ENCODE peak calls at places on chromosomes 12 and 14, in five cellular contexts. One of them, this sample, is unnamed.

GRCh38 chr14:61388173-61388975 is 67.0 kb downstream of the PRKCH start:
- DNase-seq in neuronal stem cell: no peak
- DNase-seq in H1: no peak
- DNase-seq in trophoblast cell: peak; percentile 93
- DNase-seq in mesenchymal stem cell: peak; percentile 15
- DNase-seq in this sample: no peak

GRCh38 chr14:43503508-43503907 is 1003.6 kb downstream of the FSCB start:
- DNase-seq in neuronal stem cell: no peak
- DNase-seq in H1: no peak
- DNase-seq in trophoblast cell: no peak
- DNase-seq in mesenchymal stem cell: peak; percentile 7
- DNase-seq in this sample: no peak

GRCh38 chr12:84889818-84890217 is 22.8 kb downstream of the SLC6A15 start:
- DNase-seq in neuronal stem cell: no peak
- DNase-seq in H1: no peak
- DNase-seq in trophoblast cell: no peak
- DNase-seq in mesenchymal stem cell: no peak
- DNase-seq in this sample: no peak

GRCh38 chr14:54665938-54666337 is 99.0 kb downstream of the SAMD4A start:
- DNase-seq in neuronal stem cell: no peak
- DNase-seq in H1: no peak
- DNase-seq in trophoblast cell: no peak
- DNase-seq in mesenchymal stem cell: no peak
- DNase-seq in this sample: no peak

GRCh38 chr12:90672081-90672480 is 282.9 kb downstream of the CCER1 start:
- DNase-seq in neuronal stem cell: no peak
- DNase-seq in H1: no peak
- DNase-seq in trophoblast cell: no peak
- DNase-seq in mesenchymal stem cell: no peak
- DNase-seq in this sample: no peak

GRCh38 chr12:66118240-66118891 is 12.2 kb downstream of the LLPH start:
- DNase-seq in neuronal stem cell: no peak
- DNase-seq in H1: no peak
- DNase-seq in trophoblast cell: no peak
- DNase-seq in mesenchymal stem cell: no peak
- DNase-seq in this sample: no peak

GRCh38 chr12:30796891-30797371 is 42.2 kb upstream of the CAPRIN2 start:
- DNase-seq in neuronal stem cell: no peak
- DNase-seq in H1: peak; percentile 66
- DNase-seq in trophoblast cell: no peak
- DNase-seq in mesenchymal stem cell: peak; percentile 50
- DNase-seq in this sample: peak; percentile 66

GRCh38 chr12:74889563-74890236 is 319.9 kb downstream of the KCNC2 start:
- DNase-seq in neuronal stem cell: no peak
- DNase-seq in H1: no peak
- DNase-seq in trophoblast cell: no peak
- DNase-seq in mesenchymal stem cell: peak; percentile 60
- DNase-seq in this sample: no peak

GRCh38 chr12:109981311-109981710 is 14.9 kb downstream of the GIT2 start:
- DNase-seq in neuronal stem cell: no peak
- DNase-seq in H1: no peak
- DNase-seq in trophoblast cell: no peak
- DNase-seq in mesenchymal stem cell: no peak
- DNase-seq in this sample: no peak

DNA sequence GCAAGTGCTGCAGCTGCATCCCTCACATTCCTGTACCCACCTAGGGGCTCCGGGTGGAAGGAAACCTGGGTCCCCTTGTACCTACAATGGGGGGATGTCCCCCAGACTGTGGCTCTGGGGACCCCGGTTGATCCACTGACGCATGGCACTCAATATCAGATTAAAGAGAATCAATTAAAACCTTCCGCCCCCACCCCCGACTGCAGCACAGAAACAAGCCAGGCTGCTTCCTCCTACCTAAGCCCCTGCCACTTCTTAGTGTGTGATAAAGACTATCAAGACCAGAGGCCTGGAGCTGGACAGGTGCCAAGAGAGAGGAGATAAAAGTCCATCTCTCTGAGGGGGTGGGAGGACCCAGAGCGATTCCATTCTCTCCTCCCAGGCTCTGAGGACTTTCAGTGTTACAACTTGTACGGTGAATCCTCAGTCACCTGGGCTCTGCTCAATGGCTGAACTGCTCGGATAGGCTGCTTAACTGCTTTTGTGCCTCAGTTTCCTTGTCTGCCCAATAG is 28.2 kb upstream of the RPLP0 start:
- DNase-seq in neuronal stem cell: no peak
- DNase-seq in H1: no peak
- DNase-seq in trophoblast cell: peak; percentile 95
- DNase-seq in mesenchymal stem cell: peak; percentile 40
- DNase-seq in this sample: no peak
- H3K4me1 ChIP-seq in neuronal stem cell: peaks cover 64% of the 10 kb centered on the region
- H3K4me1 ChIP-seq in H1: peaks cover 75% of the 10 kb centered on the region
- H3K4me1 ChIP-seq in trophoblast cell: peaks cover 66% of the 10 kb centered on the region
- H3K4me1 ChIP-seq in mesenchymal stem cell: peaks cover 79% of the 10 kb centered on the region
- H3K4me1 ChIP-seq in this sample: peaks cover 32% of the 10 kb centered on the region

DNA sequence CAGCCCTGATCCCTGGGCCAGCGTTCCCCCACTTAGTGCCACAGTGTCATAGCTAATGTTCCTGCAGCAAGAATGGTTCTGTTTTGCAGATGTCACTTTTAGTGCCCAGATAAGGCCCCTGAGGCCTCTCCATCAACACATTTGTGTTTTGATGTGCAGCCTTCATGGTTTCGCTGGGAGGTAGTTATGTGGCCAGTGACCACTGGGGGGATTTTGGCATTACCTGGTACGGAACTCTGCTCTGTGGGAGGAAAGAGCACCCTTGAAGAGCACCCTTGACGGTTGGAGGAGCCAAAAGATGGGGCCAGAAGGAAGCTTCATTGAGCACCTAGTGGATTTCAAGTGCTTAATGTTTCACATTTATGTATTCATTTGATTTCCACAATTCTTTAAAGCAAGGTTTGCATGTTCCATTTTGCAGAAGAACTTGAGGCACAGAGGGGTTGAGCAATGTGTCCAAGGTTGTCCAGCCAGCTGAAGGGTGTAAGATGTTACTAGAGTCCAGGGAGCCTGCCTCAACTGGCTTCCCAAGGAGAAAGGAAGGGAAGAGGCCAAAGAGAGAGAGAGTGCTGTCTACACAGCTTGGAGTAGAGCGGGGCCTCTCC is 13.0 kb downstream of the SERPINA11 start:
- DNase-seq in neuronal stem cell: no peak
- DNase-seq in H1: no peak
- DNase-seq in trophoblast cell: no peak
- DNase-seq in mesenchymal stem cell: no peak
- DNase-seq in this sample: no peak
- H2BK12ac ChIP-seq in neuronal stem cell: no peak overlapping the region
- H2BK12ac ChIP-seq in H1: no peak overlapping the region
- H2BK12ac ChIP-seq in trophoblast cell: no peak overlapping the region
- H2BK12ac ChIP-seq in mesenchymal stem cell: no peak overlapping the region
- H2BK12ac ChIP-seq in this sample: no peak overlapping the region

DNA sequence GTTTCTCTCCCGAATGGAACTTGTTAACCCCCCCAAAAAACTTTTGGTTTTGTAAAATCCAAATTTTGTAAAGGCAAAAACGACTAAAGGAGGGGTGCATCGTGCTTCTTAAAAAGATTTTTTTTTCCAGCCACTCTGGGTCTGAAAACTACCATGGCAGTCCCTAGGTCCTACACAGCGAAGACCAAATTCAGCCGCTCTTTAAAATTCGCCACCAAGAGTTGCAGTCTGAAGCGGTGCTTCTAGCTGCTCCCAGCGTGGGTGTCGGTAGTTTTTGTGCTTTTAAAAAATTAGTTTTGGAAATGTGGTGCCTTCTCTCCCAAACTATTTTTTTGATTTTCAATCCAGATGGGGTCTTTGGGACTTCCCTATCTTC is 890 bp upstream of the GSC start:
- DNase-seq in neuronal stem cell: no peak
- DNase-seq in H1: no peak
- DNase-seq in trophoblast cell: no peak
- DNase-seq in mesenchymal stem cell: no peak
- DNase-seq in this sample: no peak
- H3K4ac ChIP-seq in neuronal stem cell: no peak overlapping the region
- H3K4ac ChIP-seq in H1: no peak overlapping the region
- H3K4ac ChIP-seq in trophoblast cell: no peak overlapping the region
- H3K4ac ChIP-seq in mesenchymal stem cell: no peak overlapping the region
- H3K4ac ChIP-seq in this sample: no peak overlapping the region

DNA sequence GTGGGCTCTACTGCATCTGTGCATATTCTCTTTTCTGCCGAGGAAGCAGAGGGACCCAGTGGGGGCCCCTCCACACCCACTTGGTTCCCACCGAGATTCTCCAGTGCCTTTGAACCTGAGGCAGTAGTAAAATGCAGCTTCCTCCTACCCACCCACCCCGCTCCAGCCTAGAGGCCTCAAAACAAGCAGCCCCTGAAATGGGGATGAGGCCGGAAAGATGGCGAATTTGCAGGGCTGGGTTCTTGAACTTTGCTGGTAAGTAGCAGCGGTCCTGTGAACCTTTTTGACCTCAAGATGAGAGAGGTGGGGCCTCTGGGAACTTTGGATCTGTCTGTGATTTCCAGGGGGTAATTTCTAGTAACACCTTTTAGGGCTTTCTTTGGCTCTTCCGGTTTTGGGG is 15.4 kb downstream of the PLEKHG3 start:
- DNase-seq in neuronal stem cell: no peak
- DNase-seq in H1: no peak
- DNase-seq in trophoblast cell: no peak
- DNase-seq in mesenchymal stem cell: peak; percentile 1
- DNase-seq in this sample: no peak
- H3K4me1 ChIP-seq in neuronal stem cell: peaks cover 10% of the 10 kb centered on the region
- H3K4me1 ChIP-seq in H1: peaks cover 77% of the 10 kb centered on the region
- H3K4me1 ChIP-seq in trophoblast cell: peaks cover 78% of the 10 kb centered on the region
- H3K4me1 ChIP-seq in mesenchymal stem cell: peaks cover 73% of the 10 kb centered on the region
- H3K4me1 ChIP-seq in this sample: peaks cover 28% of the 10 kb centered on the region

DNA sequence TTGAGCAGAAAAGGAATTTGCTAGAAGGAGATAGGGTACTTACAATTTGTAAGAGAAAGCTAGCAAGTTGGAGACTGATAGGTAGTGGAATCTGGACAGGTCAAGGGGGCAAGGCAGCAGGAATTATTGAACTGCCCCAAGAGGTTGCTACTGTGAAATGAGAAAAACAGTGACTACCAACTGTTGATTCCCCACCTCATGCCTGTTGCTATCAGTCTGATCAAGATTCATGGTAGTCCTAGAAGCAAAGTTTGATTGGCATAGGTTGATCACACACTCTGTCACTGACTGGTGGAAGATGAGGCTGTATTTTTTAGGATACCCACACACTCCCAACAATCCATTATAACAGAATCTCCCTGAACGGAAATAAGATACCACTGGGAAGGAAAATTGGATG is 89.4 kb upstream of the IGF1 start:
- DNase-seq in neuronal stem cell: no peak
- DNase-seq in H1: no peak
- DNase-seq in trophoblast cell: no peak
- DNase-seq in mesenchymal stem cell: no peak
- DNase-seq in this sample: no peak
- H2BK12ac ChIP-seq in neuronal stem cell: no peak overlapping the region
- H2BK12ac ChIP-seq in H1: no peak overlapping the region
- H2BK12ac ChIP-seq in trophoblast cell: peak overlapping the region; percentile 79
- H2BK12ac ChIP-seq in mesenchymal stem cell: no peak overlapping the region
- H2BK12ac ChIP-seq in this sample: no peak overlapping the region

GRCh38 chr14:68938515-68939423 is 40.3 kb downstream of the ACTN1 start:
- DNase-seq in neuronal stem cell: no peak
- DNase-seq in H1: no peak
- DNase-seq in trophoblast cell: no peak
- DNase-seq in mesenchymal stem cell: peak; percentile 55
- DNase-seq in this sample: no peak

GRCh38 chr14:68937790-68938514 is 41.1 kb downstream of the ACTN1 start:
- DNase-seq in neuronal stem cell: no peak
- DNase-seq in H1: no peak
- DNase-seq in trophoblast cell: no peak
- DNase-seq in mesenchymal stem cell: no peak
- DNase-seq in this sample: peak; percentile 74

GRCh38 chr14:68939893-68940613 is 39.0 kb downstream of the ACTN1 start:
- DNase-seq in neuronal stem cell: no peak
- DNase-seq in H1: no peak
- DNase-seq in trophoblast cell: peak; percentile 90
- DNase-seq in mesenchymal stem cell: peak; percentile 98
- DNase-seq in this sample: no peak

GRCh38 chr14:68940614-68941185 is 38.4 kb downstream of the ACTN1 start:
- DNase-seq in neuronal stem cell: no peak
- DNase-seq in H1: no peak
- DNase-seq in trophoblast cell: no peak
- DNase-seq in mesenchymal stem cell: peak; percentile 56
- DNase-seq in this sample: no peak

DNA sequence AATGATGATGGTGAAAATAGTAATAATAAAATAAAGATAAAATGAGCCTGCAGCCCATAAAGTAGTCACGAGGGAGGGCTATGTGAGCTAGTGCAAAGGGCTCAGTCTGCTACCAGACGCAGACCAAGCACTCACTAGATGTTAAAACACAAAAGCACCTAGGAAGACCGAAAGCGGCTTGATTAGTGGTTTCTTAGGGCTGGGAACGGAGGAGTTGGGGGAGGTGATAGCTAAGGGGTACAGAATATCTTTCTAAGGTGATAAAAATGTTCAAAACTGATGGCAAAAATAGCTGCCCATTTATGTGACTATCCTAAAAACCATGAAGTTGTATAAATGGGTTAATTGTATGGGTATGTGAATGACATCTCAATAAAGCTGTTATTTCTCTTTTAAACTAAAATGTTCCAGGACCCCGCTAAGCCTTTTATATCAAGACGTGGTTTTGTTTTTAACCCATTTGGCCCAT is 39.6 kb downstream of the ACTN1 start:
- DNase-seq in neuronal stem cell: no peak
- DNase-seq in H1: no peak
- DNase-seq in trophoblast cell: no peak
- DNase-seq in mesenchymal stem cell: no peak
- DNase-seq in this sample: no peak
- H3K4ac ChIP-seq in neuronal stem cell: no peak overlapping the region
- H3K4ac ChIP-seq in H1: no peak overlapping the region
- H3K4ac ChIP-seq in trophoblast cell: peak overlapping the region; percentile 78
- H3K4ac ChIP-seq in mesenchymal stem cell: no peak overlapping the region
- H3K4ac ChIP-seq in this sample: no peak overlapping the region

This sample was measured in H9.